ENCODE peak calls at places on chromosomes 11 and 22, in five cellular contexts. One of them, this sample, is unnamed.

GRCh38 chr11:45615182-45615792 is 50.1 kb downstream of the CHST1 start:
- DNase-seq in GM20000: no peak
- DNase-seq in activated CD4-positive, alpha-beta T cell treated with anti-CD3 and anti-CD28 coated beads, Interleukin-2, amount 50 U/mL, for 24 hours: no peak
- DNase-seq in mucosa of gallbladder: no peak
- DNase-seq in NCI-H2171: no peak
- DNase-seq in this sample: no peak

GRCh38 chr11:109940816-109941215 is 152.4 kb upstream of the ZC3H12C start:
- DNase-seq in GM20000: no peak
- DNase-seq in mucosa of gallbladder: no peak
- DNase-seq in activated CD4-positive, alpha-beta T cell treated with anti-CD3 and anti-CD28 coated beads, Interleukin-2, amount 50 U/mL, for 24 hours: no peak
- DNase-seq in NCI-H2171: no peak
- DNase-seq in this sample: no peak

GRCh38 chr11:124086447-124086846 is 28.8 kb upstream of the VWA5A start:
- DNase-seq in mucosa of gallbladder: no peak
- DNase-seq in activated CD4-positive, alpha-beta T cell treated with anti-CD3 and anti-CD28 coated beads, Interleukin-2, amount 50 U/mL, for 24 hours: no peak
- DNase-seq in GM20000: no peak
- DNase-seq in NCI-H2171: peak
- DNase-seq in this sample: no peak

GRCh38 chr11:75413864-75414263 is 14.5 kb downstream of the RPS3 start:
- DNase-seq in NCI-H2171: no peak
- DNase-seq in GM20000: no peak
- DNase-seq in mucosa of gallbladder: no peak
- DNase-seq in activated CD4-positive, alpha-beta T cell treated with anti-CD3 and anti-CD28 coated beads, Interleukin-2, amount 50 U/mL, for 24 hours: no peak
- DNase-seq in this sample: no peak

GRCh38 chr11:79480864-79481263 is 40.0 kb upstream of the TENM4 start:
- DNase-seq in activated CD4-positive, alpha-beta T cell treated with anti-CD3 and anti-CD28 coated beads, Interleukin-2, amount 50 U/mL, for 24 hours: no peak
- DNase-seq in mucosa of gallbladder: no peak
- DNase-seq in NCI-H2171: no peak
- DNase-seq in GM20000: no peak
- DNase-seq in this sample: no peak

GRCh38 chr11:117743121-117743815 is 53.7 kb downstream of the DSCAML1 start:
- DNase-seq in activated CD4-positive, alpha-beta T cell treated with anti-CD3 and anti-CD28 coated beads, Interleukin-2, amount 50 U/mL, for 24 hours: no peak
- DNase-seq in GM20000: no peak
- DNase-seq in NCI-H2171: peak
- DNase-seq in mucosa of gallbladder: no peak
- DNase-seq in this sample: no peak

GRCh38 chr11:121590772-121591404 is 138.1 kb upstream of the SORL1-AS1 start:
- DNase-seq in activated CD4-positive, alpha-beta T cell treated with anti-CD3 and anti-CD28 coated beads, Interleukin-2, amount 50 U/mL, for 24 hours: no peak
- DNase-seq in mucosa of gallbladder: no peak
- DNase-seq in GM20000: no peak
- DNase-seq in NCI-H2171: no peak
- DNase-seq in this sample: no peak

GRCh38 chr11:66288138-66288865 is 641 bp downstream of the YIF1A start:
- DNase-seq in GM20000: peak
- DNase-seq in NCI-H2171: no peak
- DNase-seq in mucosa of gallbladder: no peak
- DNase-seq in activated CD4-positive, alpha-beta T cell treated with anti-CD3 and anti-CD28 coated beads, Interleukin-2, amount 50 U/mL, for 24 hours: no peak
- DNase-seq in this sample: no peak

GRCh38 chr11:32830413-32830738 is 649 bp downstream of the PRRG4 start:
- DNase-seq in activated CD4-positive, alpha-beta T cell treated with anti-CD3 and anti-CD28 coated beads, Interleukin-2, amount 50 U/mL, for 24 hours: no peak
- DNase-seq in mucosa of gallbladder: peak
- DNase-seq in NCI-H2171: no peak
- DNase-seq in GM20000: peak
- DNase-seq in this sample: no peak

GRCh38 chr22:46911341-46911740 is 148.9 kb downstream of the TBC1D22A start:
- DNase-seq in activated CD4-positive, alpha-beta T cell treated with anti-CD3 and anti-CD28 coated beads, Interleukin-2, amount 50 U/mL, for 24 hours: no peak
- DNase-seq in GM20000: no peak
- DNase-seq in mucosa of gallbladder: no peak
- DNase-seq in NCI-H2171: no peak
- DNase-seq in this sample: no peak

GRCh38 chr22:35911877-35912276 is 116.7 kb downstream of the RBFOX2 start:
- DNase-seq in mucosa of gallbladder: no peak
- DNase-seq in activated CD4-positive, alpha-beta T cell treated with anti-CD3 and anti-CD28 coated beads, Interleukin-2, amount 50 U/mL, for 24 hours: no peak
- DNase-seq in GM20000: no peak
- DNase-seq in NCI-H2171: no peak
- DNase-seq in this sample: no peak

GRCh38 chr22:36778020-36778419 is 2.1 kb upstream of the IFT27 start:
- DNase-seq in mucosa of gallbladder: no peak
- DNase-seq in NCI-H2171: no peak
- DNase-seq in activated CD4-positive, alpha-beta T cell treated with anti-CD3 and anti-CD28 coated beads, Interleukin-2, amount 50 U/mL, for 24 hours: no peak
- DNase-seq in GM20000: no peak
- DNase-seq in this sample: no peak

GRCh38 chr11:57459112-57460016 is 964 bp upstream of the RTN4RL2 start:
- DNase-seq in mucosa of gallbladder: no peak
- DNase-seq in NCI-H2171: no peak
- DNase-seq in activated CD4-positive, alpha-beta T cell treated with anti-CD3 and anti-CD28 coated beads, Interleukin-2, amount 50 U/mL, for 24 hours: no peak
- DNase-seq in GM20000: peak
- DNase-seq in this sample: no peak

GRCh38 chr22:19837915-19838314 is 16.8 kb downstream of the GNB1L start:
- DNase-seq in mucosa of gallbladder: no peak
- DNase-seq in NCI-H2171: no peak
- DNase-seq in activated CD4-positive, alpha-beta T cell treated with anti-CD3 and anti-CD28 coated beads, Interleukin-2, amount 50 U/mL, for 24 hours: no peak
- DNase-seq in GM20000: no peak
- DNase-seq in this sample: no peak

GRCh38 chr22:24845036-24845918 is 39.3 kb downstream of the SGSM1 start:
- DNase-seq in NCI-H2171: no peak
- DNase-seq in GM20000: no peak
- DNase-seq in mucosa of gallbladder: no peak
- DNase-seq in activated CD4-positive, alpha-beta T cell treated with anti-CD3 and anti-CD28 coated beads, Interleukin-2, amount 50 U/mL, for 24 hours: no peak
- DNase-seq in this sample: peak

GRCh38 chr11:131412061-131412460 is 41.6 kb downstream of the NTM start:
- DNase-seq in mucosa of gallbladder: no peak
- DNase-seq in NCI-H2171: no peak
- DNase-seq in activated CD4-positive, alpha-beta T cell treated with anti-CD3 and anti-CD28 coated beads, Interleukin-2, amount 50 U/mL, for 24 hours: no peak
- DNase-seq in GM20000: no peak
- DNase-seq in this sample: no peak

GRCh38 chr11:74687237-74688005 is 43.8 kb downstream of the CHRDL2 start:
- DNase-seq in GM20000: no peak
- DNase-seq in NCI-H2171: no peak
- DNase-seq in mucosa of gallbladder: no peak
- DNase-seq in activated CD4-positive, alpha-beta T cell treated with anti-CD3 and anti-CD28 coated beads, Interleukin-2, amount 50 U/mL, for 24 hours: no peak
- DNase-seq in this sample: no peak

GRCh38 chr22:50101870-50102565 is 12.2 kb downstream of the MOV10L1 start:
- DNase-seq in NCI-H2171: no peak
- DNase-seq in GM20000: peak
- DNase-seq in mucosa of gallbladder: no peak
- DNase-seq in activated CD4-positive, alpha-beta T cell treated with anti-CD3 and anti-CD28 coated beads, Interleukin-2, amount 50 U/mL, for 24 hours: no peak
- DNase-seq in this sample: no peak

GRCh38 chr22:24996420-24996952 is 44.0 kb downstream of the KIAA1671 start:
- DNase-seq in mucosa of gallbladder: no peak
- DNase-seq in GM20000: no peak
- DNase-seq in activated CD4-positive, alpha-beta T cell treated with anti-CD3 and anti-CD28 coated beads, Interleukin-2, amount 50 U/mL, for 24 hours: no peak
- DNase-seq in NCI-H2171: peak
- DNase-seq in this sample: no peak

GRCh38 chr22:29330753-29331152 is 15.3 kb upstream of the RASL10A start:
- DNase-seq in GM20000: no peak
- DNase-seq in NCI-H2171: no peak
- DNase-seq in activated CD4-positive, alpha-beta T cell treated with anti-CD3 and anti-CD28 coated beads, Interleukin-2, amount 50 U/mL, for 24 hours: no peak
- DNase-seq in mucosa of gallbladder: no peak
- DNase-seq in this sample: no peak

GRCh38 chr11:131909426-131910200 is 539.2 kb downstream of the NTM start:
- DNase-seq in activated CD4-positive, alpha-beta T cell treated with anti-CD3 and anti-CD28 coated beads, Interleukin-2, amount 50 U/mL, for 24 hours: no peak
- DNase-seq in NCI-H2171: no peak
- DNase-seq in mucosa of gallbladder: no peak
- DNase-seq in GM20000: no peak
- DNase-seq in this sample: no peak

GRCh38 chr11:69156218-69156639 is 494 bp downstream of the SMIM38 start:
- DNase-seq in NCI-H2171: no peak
- DNase-seq in GM20000: peak
- DNase-seq in mucosa of gallbladder: no peak
- DNase-seq in activated CD4-positive, alpha-beta T cell treated with anti-CD3 and anti-CD28 coated beads, Interleukin-2, amount 50 U/mL, for 24 hours: no peak
- DNase-seq in this sample: no peak

GRCh38 chr22:29226246-29226981 is 20.7 kb downstream of the EMID1 start:
- DNase-seq in NCI-H2171: no peak
- DNase-seq in GM20000: no peak
- DNase-seq in mucosa of gallbladder: no peak
- DNase-seq in activated CD4-positive, alpha-beta T cell treated with anti-CD3 and anti-CD28 coated beads, Interleukin-2, amount 50 U/mL, for 24 hours: no peak
- DNase-seq in this sample: no peak

GRCh38 chr11:69102732-69103615 is 52.8 kb upstream of the SMIM38 start:
- DNase-seq in activated CD4-positive, alpha-beta T cell treated with anti-CD3 and anti-CD28 coated beads, Interleukin-2, amount 50 U/mL, for 24 hours: no peak
- DNase-seq in GM20000: no peak
- DNase-seq in NCI-H2171: no peak
- DNase-seq in mucosa of gallbladder: no peak
- DNase-seq in this sample: no peak

GRCh38 chr11:67056640-67057409 is at the start of gene RHOD:
- DNase-seq in mucosa of gallbladder: no peak
- DNase-seq in GM20000: peak
- DNase-seq in activated CD4-positive, alpha-beta T cell treated with anti-CD3 and anti-CD28 coated beads, Interleukin-2, amount 50 U/mL, for 24 hours: no peak
- DNase-seq in NCI-H2171: no peak
- DNase-seq in this sample: no peak

GRCh38 chr11:27241316-27242122 is 121.5 kb downstream of the CCDC34 start:
- DNase-seq in activated CD4-positive, alpha-beta T cell treated with anti-CD3 and anti-CD28 coated beads, Interleukin-2, amount 50 U/mL, for 24 hours: no peak
- DNase-seq in mucosa of gallbladder: no peak
- DNase-seq in NCI-H2171: no peak
- DNase-seq in GM20000: no peak
- DNase-seq in this sample: no peak

GRCh38 chr11:96272542-96273306 is 70.3 kb downstream of the MAML2 start:
- DNase-seq in activated CD4-positive, alpha-beta T cell treated with anti-CD3 and anti-CD28 coated beads, Interleukin-2, amount 50 U/mL, for 24 hours: no peak
- DNase-seq in mucosa of gallbladder: no peak
- DNase-seq in NCI-H2171: no peak
- DNase-seq in GM20000: no peak
- DNase-seq in this sample: no peak

GRCh38 chr11:108144615-108145014 is 23.2 kb downstream of the ACAT1 start:
- DNase-seq in mucosa of gallbladder: no peak
- DNase-seq in NCI-H2171: no peak
- DNase-seq in activated CD4-positive, alpha-beta T cell treated with anti-CD3 and anti-CD28 coated beads, Interleukin-2, amount 50 U/mL, for 24 hours: no peak
- DNase-seq in GM20000: no peak
- DNase-seq in this sample: no peak

GRCh38 chr11:19573666-19574065 is 139.0 kb upstream of the NAV2 start:
- DNase-seq in NCI-H2171: no peak
- DNase-seq in activated CD4-positive, alpha-beta T cell treated with anti-CD3 and anti-CD28 coated beads, Interleukin-2, amount 50 U/mL, for 24 hours: no peak
- DNase-seq in mucosa of gallbladder: no peak
- DNase-seq in GM20000: no peak
- DNase-seq in this sample: no peak

GRCh38 chr11:61514050-61514917 is 5.7 kb downstream of the LRRC10B start:
- DNase-seq in mucosa of gallbladder: no peak
- DNase-seq in GM20000: no peak
- DNase-seq in activated CD4-positive, alpha-beta T cell treated with anti-CD3 and anti-CD28 coated beads, Interleukin-2, amount 50 U/mL, for 24 hours: no peak
- DNase-seq in NCI-H2171: no peak
- DNase-seq in this sample: no peak

GRCh38 chr22:37932401-37932800 is 21.0 kb downstream of the C22orf23 start:
- DNase-seq in NCI-H2171: no peak
- DNase-seq in activated CD4-positive, alpha-beta T cell treated with anti-CD3 and anti-CD28 coated beads, Interleukin-2, amount 50 U/mL, for 24 hours: no peak
- DNase-seq in mucosa of gallbladder: no peak
- DNase-seq in GM20000: no peak
- DNase-seq in this sample: no peak

GRCh38 chr11:126995989-126996388 is 4.6 kb downstream of the KIRREL3 start:
- DNase-seq in GM20000: no peak
- DNase-seq in NCI-H2171: no peak
- DNase-seq in activated CD4-positive, alpha-beta T cell treated with anti-CD3 and anti-CD28 coated beads, Interleukin-2, amount 50 U/mL, for 24 hours: no peak
- DNase-seq in mucosa of gallbladder: no peak
- DNase-seq in this sample: no peak

GRCh38 chr11:69134957-69135356 is 20.8 kb upstream of the SMIM38 start:
- DNase-seq in GM20000: no peak
- DNase-seq in mucosa of gallbladder: peak
- DNase-seq in activated CD4-positive, alpha-beta T cell treated with anti-CD3 and anti-CD28 coated beads, Interleukin-2, amount 50 U/mL, for 24 hours: no peak
- DNase-seq in NCI-H2171: no peak
- DNase-seq in this sample: no peak

GRCh38 chr11:58577441-58578135 is 1.3 kb upstream of the ZFP91 start:
- DNase-seq in mucosa of gallbladder: peak
- DNase-seq in activated CD4-positive, alpha-beta T cell treated with anti-CD3 and anti-CD28 coated beads, Interleukin-2, amount 50 U/mL, for 24 hours: peak
- DNase-seq in NCI-H2171: no peak
- DNase-seq in GM20000: peak
- DNase-seq in this sample: peak

GRCh38 chr11:438101-438844 is 3.5 kb downstream of the ANO9 start:
- DNase-seq in mucosa of gallbladder: no peak
- DNase-seq in activated CD4-positive, alpha-beta T cell treated with anti-CD3 and anti-CD28 coated beads, Interleukin-2, amount 50 U/mL, for 24 hours: no peak
- DNase-seq in GM20000: no peak
- DNase-seq in NCI-H2171: no peak
- DNase-seq in this sample: no peak

This sample was measured in NK-92 treated with Interleukin-12 subunit alpha and Interleukin-12 subunit beta, amount 100 ng/mL, for 24 hours.